ENCODE peak calls at places on chromosomes 4 and X, in five cellular contexts. L is mucosa of descending colon; R is breast epithelium; J is right atrium auricular region; E is CD8-positive, alpha-beta memory T cell. H is an unnamed sample.

GRCh38 chr4:56130609-56131150 is 181.9 kb downstream of the CEP135 start:
- DNase-seq in E (no peak), J (no peak), R (no peak), L (no peak), H (no peak)

GRCh38 chr4:125433453-125433852 is 118.7 kb downstream of the FAT4 start:
- DNase-seq in R (no peak), L (no peak), J (no peak), E (no peak), H (no peak)

GRCh38 chr4:113256946-113257345 is 207.5 kb downstream of the ANK2 start:
- DNase-seq in E (no peak), J (no peak), R (no peak), L (no peak), H (no peak)

GRCh38 chr4:121736735-121737351 is 28.1 kb downstream of the SMIM43 start:
- DNase-seq in E (no peak), R (no peak), L (no peak), J (no peak), H (no peak)

GRCh38 chr4:76737180-76737579 is 160.8 kb downstream of the SOWAHB start:
- DNase-seq in E (no peak), L (no peak), J (no peak), R (no peak), H (no peak)

GRCh38 chrX:19543020-19543715 is 27.9 kb upstream of the MAP3K15 start:
- DNase-seq in E (no peak), J (no peak), R (no peak), L (no peak), H (no peak)

GRCh38 chr4:151407466-151408379 is 1.3 kb upstream of the FHIP1A start:
- DNase-seq in L (peak; percentile 74), J (no peak), R (peak; percentile 51), E (peak; percentile 14), H (peak; percentile 8)

GRCh38 chrX:76148011-76148665 is 24.7 kb upstream of the PBDC1 start:
- DNase-seq in J (no peak), R (no peak), E (peak; percentile 13), L (peak; percentile 23), H (no peak)

GRCh38 chr4:7926822-7927221 is 12.8 kb downstream of the AFAP1 start:
- DNase-seq in R (no peak), E (no peak), J (no peak), L (no peak), H (no peak)

GRCh38 chrX:67587946-67588624 is 44.3 kb downstream of the AR start:
- DNase-seq in L (no peak), E (no peak), J (no peak), R (no peak), H (no peak)

GRCh38 chrX:79082886-79083285 is 61.6 kb upstream of the GPR174 start:
- DNase-seq in E (peak; percentile 6), L (no peak), R (no peak), J (no peak), H (no peak)

GRCh38 chr4:42643685-42644084 is 13.2 kb downstream of the ATP8A1 start:
- DNase-seq in E (no peak), J (no peak), R (no peak), L (no peak), H (no peak)

GRCh38 chr4:16884673-16885460 is 13.6 kb downstream of the LDB2 start:
- DNase-seq in E (peak; percentile 8), R (no peak), L (no peak), J (no peak), H (no peak)

GRCh38 chrX:56343664-56344063 is 111.5 kb downstream of the KLF8 start:
- DNase-seq in R (no peak), J (no peak), E (peak; percentile 10), L (no peak), H (no peak)

GRCh38 chrX:56343231-56343630 is 111.1 kb downstream of the KLF8 start:
- DNase-seq in L (no peak), R (no peak), E (no peak), J (no peak), H (no peak)
- H3K9me3 ChIP-seq in L (no peaks in the 10 kb centered on the region), R (peaks cover 7% of the 10 kb centered on the region), E (no peaks in the 10 kb centered on the region), J (peaks cover 19% of the 10 kb centered on the region), H (no peaks in the 10 kb centered on the region)

DNA sequence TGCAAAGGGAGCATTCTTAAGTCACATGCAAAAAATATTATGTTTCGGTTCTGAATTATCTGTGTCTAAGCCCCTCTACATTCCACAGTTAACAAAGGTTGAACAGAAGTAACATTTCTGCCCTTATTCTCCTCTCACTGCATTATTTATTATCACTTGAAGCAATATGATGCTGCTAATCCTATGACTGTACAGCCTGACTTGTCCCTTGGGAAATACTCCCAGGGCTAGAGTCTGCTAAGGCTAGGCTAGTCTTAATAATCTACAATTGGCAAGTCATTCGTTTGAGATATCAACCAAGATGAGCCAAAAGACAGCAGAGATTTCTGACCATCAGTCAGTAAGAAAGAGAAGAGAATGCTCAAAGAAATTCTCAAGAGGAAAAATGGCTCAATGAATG is 226.9 kb upstream of the HCCS start:
- DNase-seq in E (no peak), L (no peak), J (no peak), R (no peak), H (no peak)
- H3K9me3 ChIP-seq in E (no peaks in the 10 kb centered on the region), L (no peaks in the 10 kb centered on the region), J (no peaks in the 10 kb centered on the region), R (no peaks in the 10 kb centered on the region), H (peaks cover 2% of the 10 kb centered on the region)

GRCh38 chrX:154602226-154602625 is 16.9 kb downstream of the CTAG1B start:
- DNase-seq in E (no peak), J (no peak), L (no peak), R (peak; percentile 13), H (no peak)

GRCh38 chrX:154600962-154601374 is 16.0 kb downstream of the CTAG1A start:
- DNase-seq in E (no peak), R (peak; percentile 12), L (no peak), J (no peak), H (no peak)

GRCh38 chrX:154605566-154605965 is 13.5 kb downstream of the CTAG1B start:
- DNase-seq in E (no peak), J (no peak), L (no peak), R (no peak), H (no peak)

GRCh38 chrX:154602766-154603437 is 16.2 kb downstream of the CTAG1B start:
- DNase-seq in J (no peak), R (peak; percentile 7), E (no peak), L (no peak), H (no peak)

DNA sequence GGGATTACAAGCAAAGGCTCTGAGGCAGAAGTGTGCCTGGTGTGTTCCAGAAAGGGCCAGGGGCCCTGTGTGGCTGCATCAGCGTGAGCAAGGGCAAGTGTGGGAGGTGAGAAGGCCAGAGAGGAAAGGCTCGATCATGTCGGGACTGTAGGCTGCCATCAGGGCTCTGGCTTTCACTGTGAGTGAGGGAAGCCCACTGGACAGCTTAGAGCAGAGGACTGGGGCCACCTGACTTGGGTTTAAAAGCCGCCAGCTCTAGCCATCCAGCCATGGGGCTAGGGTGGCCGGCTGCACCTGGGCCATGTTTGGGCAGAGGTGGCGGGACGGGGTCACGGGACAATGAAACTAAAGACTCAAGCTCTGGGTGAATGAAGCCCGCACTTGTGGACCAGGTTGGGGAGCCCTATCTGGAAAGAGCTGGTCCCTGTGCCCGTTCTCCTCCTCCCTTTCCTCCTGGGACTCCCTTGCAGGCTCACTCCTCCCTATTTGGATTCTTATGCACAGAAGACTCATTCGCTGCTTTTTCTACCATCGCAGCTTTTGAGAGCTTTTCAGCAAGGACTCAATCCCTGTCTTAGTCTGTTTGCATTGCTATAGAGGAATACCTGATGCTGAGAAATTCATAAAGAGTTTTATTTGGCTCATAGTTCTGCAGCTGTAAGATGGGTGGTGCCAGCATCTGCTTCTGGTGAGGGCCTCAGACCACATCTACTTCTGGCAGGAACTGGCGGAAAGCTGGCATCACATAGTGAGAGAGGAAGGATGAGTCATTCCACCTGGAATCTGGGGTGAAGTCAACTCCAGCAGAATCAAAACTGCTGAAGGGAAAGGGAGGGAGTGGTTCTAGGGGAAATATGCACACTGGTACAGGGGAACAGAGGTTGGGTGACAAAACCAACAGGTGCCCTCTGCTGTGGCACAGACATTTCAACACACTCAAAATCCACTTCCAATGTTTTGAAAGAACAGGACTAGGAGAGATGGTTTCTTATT is 15.3 kb downstream of the CTAG1B start:
- DNase-seq in R (peak; percentile 67), J (no peak), L (no peak), E (no peak), H (no peak)
- H3K9me3 ChIP-seq in R (no peaks in the 10 kb centered on the region), J (no peaks in the 10 kb centered on the region), L (no peaks in the 10 kb centered on the region), E (no peaks in the 10 kb centered on the region), H (no peaks in the 10 kb centered on the region)

GRCh38 chrX:82541822-82542221 is 966.3 kb upstream of the POU3F4 start:
- DNase-seq in L (no peak), R (no peak), E (no peak), J (no peak), H (no peak)
- H3K9me3 ChIP-seq in L (no peaks in the 10 kb centered on the region), R (no peaks in the 10 kb centered on the region), E (no peaks in the 10 kb centered on the region), J (no peaks in the 10 kb centered on the region), H (no peaks in the 10 kb centered on the region)